ENCODE peak calls at places on chromosomes 1 and 21, in five cellular contexts. B, N, K, P and T are unnamed samples.

GRCh38 chr1:87329051-87329755 is 523 bp downstream of the LMO4 start:
- DNase-seq in B (no peak), N (no peak), K (peak), P (peak), T (peak)

GRCh38 chr21:42654913-42655796 is 1.7 kb downstream of the PDE9A start:
- DNase-seq in B (no peak), N (no peak), K (no peak), P (no peak), T (no peak)

GRCh38 chr1:35763211-35763610 is 6.6 kb downstream of the CLSPN start:
- DNase-seq in B (no peak), N (no peak), K (no peak), P (no peak), T (no peak)

GRCh38 chr1:42979037-42979432 is 20.4 kb upstream of the SLC2A1 start:
- DNase-seq in B (no peak), N (no peak), K (no peak), P (no peak), T (no peak)

GRCh38 chr1:111399792-111400610 is 27.5 kb downstream of the OVGP1 start:
- DNase-seq in B (no peak), N (peak), K (peak), P (peak), T (peak)

GRCh38 chr1:27979151-27979858 is 19.5 kb downstream of the XKR8 start:
- DNase-seq in B (no peak), N (no peak), K (peak), P (peak), T (peak)

GRCh38 chr1:9589144-9589718 is 520 bp downstream of the TMEM201 start:
- DNase-seq in B (no peak), N (no peak), K (peak), P (peak), T (peak)

GRCh38 chr1:228939001-228939691 is 203.9 kb downstream of the RHOU start:
- DNase-seq in B (no peak), N (no peak), K (no peak), P (no peak), T (no peak)

GRCh38 chr21:26717146-26717739 is 128.0 kb downstream of the ADAMTS1 start:
- DNase-seq in B (no peak), N (no peak), K (no peak), P (peak), T (no peak)

GRCh38 chr1:156282143-156282478 is 514 bp downstream of the SMG5 start:
- DNase-seq in B (no peak), N (peak), K (no peak), P (peak), T (no peak)

GRCh38 chr1:169491845-169492281 is 6.1 kb upstream of the SLC19A2 start:
- DNase-seq in B (no peak), N (no peak), K (no peak), P (no peak), T (no peak)

GRCh38 chr21:35348686-35349085 is 299.6 kb upstream of the RUNX1 start:
- DNase-seq in B (no peak), N (no peak), K (no peak), P (no peak), T (no peak)

GRCh38 chr21:44986471-44987291 is 46.9 kb downstream of the SLX9 start:
- DNase-seq in B (no peak), N (no peak), K (no peak), P (no peak), T (no peak)

GRCh38 chr1:33459766-33460543 is 12.5 kb upstream of the ZSCAN20 start:
- DNase-seq in B (no peak), N (no peak), K (peak), P (no peak), T (no peak)

GRCh38 chr21:35024071-35024420 is 25.1 kb downstream of the RUNX1 start:
- DNase-seq in B (no peak), N (no peak), K (no peak), P (no peak), T (no peak)

GRCh38 chr21:42117229-42118048 is 46.3 kb downstream of the UMODL1 start:
- DNase-seq in B (peak), N (peak), K (peak), P (peak), T (peak)

GRCh38 chr1:93750946-93751345 is 69.3 kb upstream of the BCAR3 start:
- DNase-seq in B (no peak), N (no peak), K (no peak), P (no peak), T (no peak)

GRCh38 chr1:232162001-232162400 is 467.9 kb downstream of the SIPA1L2 start:
- DNase-seq in B (no peak), N (no peak), K (no peak), P (no peak), T (no peak)

GRCh38 chr1:12339410-12339809 is 109.6 kb downstream of the VPS13D start:
- DNase-seq in B (no peak), N (no peak), K (no peak), P (no peak), T (peak)

GRCh38 chr1:7752512-7753417 is 18.3 kb upstream of the VAMP3 start:
- DNase-seq in B (peak), N (peak), K (peak), P (peak), T (peak)

GRCh38 chr1:165124772-165125171 is 231.7 kb downstream of the LMX1A start:
- DNase-seq in B (no peak), N (no peak), K (no peak), P (no peak), T (no peak)

GRCh38 chr1:170910273-170910672 is 25.1 kb upstream of the MROH9 start:
- DNase-seq in B (no peak), N (no peak), K (no peak), P (no peak), T (no peak)

GRCh38 chr1:206672011-206672688 is 12.6 kb upstream of the MAPKAPK2 start:
- DNase-seq in B (no peak), N (no peak), K (no peak), P (no peak), T (no peak)

GRCh38 chr1:156848461-156849150 is 10.3 kb downstream of the INSRR start:
- DNase-seq in B (no peak), N (no peak), K (peak), P (peak), T (peak)

GRCh38 chr1:155125946-155126493 is 1.7 kb upstream of the EFNA1 start:
- DNase-seq in B (peak), N (no peak), K (no peak), P (no peak), T (peak)

GRCh38 chr1:64133036-64133435 is 70.4 kb upstream of the UBE2U start:
- DNase-seq in B (no peak), N (no peak), K (no peak), P (no peak), T (no peak)